ENCODE peak calls at places on chromosomes 13 and 19, in four cellular contexts. Z, B, L and D are unnamed samples.

GRCh38 chr13:27926644-27927434 is 7.0 kb downstream of the PDX1 start:
- DNase-seq in L (no peak), Z (no peak), B (no peak), D (peak)

GRCh38 chr13:78524936-78525335 is 78.4 kb downstream of the POU4F1 start:
- DNase-seq in L (no peak), B (no peak), Z (no peak), D (no peak)

GRCh38 chr13:65236841-65237418 is 1993.2 kb downstream of the PCDH9 start:
- DNase-seq in L (no peak), Z (no peak), B (no peak), D (peak)

GRCh38 chr13:113874177-113874576 is 10.3 kb upstream of the GAS6 start:
- DNase-seq in B (no peak), Z (no peak), L (no peak), D (no peak)

GRCh38 chr19:18470787-18471186 is 32.9 kb upstream of the ISYNA1 start:
- DNase-seq in L (no peak), B (no peak), Z (no peak), D (no peak)

GRCh38 chr19:6060600-6061391 is 49.5 kb downstream of the RFX2 start:
- DNase-seq in Z (no peak), B (peak), L (no peak), D (no peak)

GRCh38 chr13:42497798-42498197 is 76.2 kb upstream of the TNFSF11 start:
- DNase-seq in B (no peak), L (no peak), Z (no peak), D (no peak)

GRCh38 chr13:50701469-50701868 is 142.0 kb downstream of the DLEU7 start:
- DNase-seq in B (no peak), L (no peak), Z (no peak), D (no peak)

GRCh38 chr19:1619703-1620102 is 14.4 kb upstream of the UQCR11 start:
- DNase-seq in L (no peak), Z (no peak), B (no peak), D (no peak)

GRCh38 chr19:57830071-57830602 is at the start of gene ZNF587B:
- DNase-seq in B (peak), L (peak), Z (no peak), D (peak)

GRCh38 chr19:16946951-16947940 is 58.4 kb downstream of the F2RL3 start:
- DNase-seq in B (no peak), L (no peak), Z (no peak), D (no peak)

GRCh38 chr13:40626977-40627376 is 39.5 kb downstream of the FOXO1 start:
- DNase-seq in B (no peak), Z (no peak), L (peak), D (no peak)

GRCh38 chr13:113537205-113537604 is 46.7 kb upstream of the DCUN1D2 start:
- DNase-seq in Z (no peak), L (no peak), B (no peak), D (no peak)

GRCh38 chr13:73467103-73467502 is 408.3 kb downstream of the KLF5 start:
- DNase-seq in L (no peak), Z (no peak), B (no peak), D (no peak)

GRCh38 chr13:75153386-75153785 is 328.6 kb downstream of the TBC1D4 start:
- DNase-seq in Z (no peak), L (no peak), B (no peak), D (no peak)

GRCh38 chr19:42053037-42053935 is 16.7 kb downstream of the GRIK5 start:
- DNase-seq in L (no peak), Z (no peak), B (no peak), D (no peak)

GRCh38 chr13:106513025-106513424 is 22.4 kb downstream of the EFNB2 start:
- DNase-seq in Z (no peak), L (no peak), B (no peak), D (no peak)

GRCh38 chr13:50080856-50081105 is 65.5 kb downstream of the KCNRG start:
- DNase-seq in B (no peak), Z (no peak), L (no peak), D (no peak)

GRCh38 chr13:82214341-82214740 is 1667.9 kb downstream of the SLITRK1 start:
- DNase-seq in B (no peak), L (no peak), Z (no peak), D (no peak)

GRCh38 chr19:7360393-7360984 is 11.8 kb downstream of the ARHGEF18 start:
- DNase-seq in L (no peak), B (no peak), Z (no peak), D (no peak)

GRCh38 chr19:32599736-32600157 is 18.8 kb downstream of the PDCD5 start:
- DNase-seq in L (peak), B (peak), Z (peak), D (no peak)

DNA sequence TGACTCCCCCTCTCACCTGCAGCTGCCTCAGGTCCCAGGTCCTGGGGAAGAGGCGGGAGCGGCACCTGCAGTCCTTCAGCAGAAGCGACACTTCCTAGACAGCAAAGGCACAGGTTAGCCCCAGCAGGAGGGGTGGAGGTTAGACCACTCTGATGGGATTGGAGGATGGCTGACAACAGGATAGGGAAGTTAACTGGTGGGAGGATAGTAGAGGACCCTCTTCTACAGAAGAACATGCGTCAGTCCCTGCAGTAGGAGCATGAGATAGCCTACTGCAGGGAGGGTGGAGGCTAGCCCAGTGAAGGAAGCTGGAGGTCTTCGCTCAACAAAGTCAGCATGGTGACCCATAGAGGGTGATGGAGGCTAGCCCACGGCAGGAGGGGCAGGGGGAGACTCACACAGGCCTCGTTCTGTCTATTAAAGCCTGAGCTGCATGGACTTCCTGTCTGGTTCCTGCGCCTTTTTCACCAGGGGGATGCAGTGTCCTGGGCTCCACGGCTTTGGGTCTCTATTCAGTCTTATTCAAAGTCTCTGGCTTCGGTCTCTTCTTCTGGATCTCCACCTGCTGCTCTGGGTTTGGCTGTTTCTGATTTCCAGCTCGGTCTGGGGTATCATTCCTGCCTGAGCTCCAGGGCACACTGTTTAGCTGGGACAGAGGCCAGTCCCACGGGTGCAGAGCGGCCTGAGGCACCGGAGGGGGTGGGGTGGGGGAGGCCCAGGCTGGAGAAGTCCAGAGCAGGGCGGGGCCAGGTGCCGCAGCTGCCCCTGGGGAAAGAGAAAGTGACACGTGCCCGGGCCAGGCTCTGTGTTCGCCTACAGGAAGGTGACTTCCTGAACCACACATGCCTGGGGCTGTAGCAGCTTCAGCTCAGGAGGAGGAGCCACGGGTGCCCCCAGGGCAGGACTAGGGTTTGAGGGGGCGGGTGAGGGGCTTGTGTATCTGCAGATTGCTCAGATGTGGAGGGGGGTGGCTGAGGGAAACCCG is 7.3 kb downstream of the IFNL3 start:
- DNase-seq in Z (no peak), B (peak), L (peak), D (peak)
- TF ChIP-seq NR3C1 in Z (no peak), B (no peak), L (no peak), D (no peak)

DNA sequence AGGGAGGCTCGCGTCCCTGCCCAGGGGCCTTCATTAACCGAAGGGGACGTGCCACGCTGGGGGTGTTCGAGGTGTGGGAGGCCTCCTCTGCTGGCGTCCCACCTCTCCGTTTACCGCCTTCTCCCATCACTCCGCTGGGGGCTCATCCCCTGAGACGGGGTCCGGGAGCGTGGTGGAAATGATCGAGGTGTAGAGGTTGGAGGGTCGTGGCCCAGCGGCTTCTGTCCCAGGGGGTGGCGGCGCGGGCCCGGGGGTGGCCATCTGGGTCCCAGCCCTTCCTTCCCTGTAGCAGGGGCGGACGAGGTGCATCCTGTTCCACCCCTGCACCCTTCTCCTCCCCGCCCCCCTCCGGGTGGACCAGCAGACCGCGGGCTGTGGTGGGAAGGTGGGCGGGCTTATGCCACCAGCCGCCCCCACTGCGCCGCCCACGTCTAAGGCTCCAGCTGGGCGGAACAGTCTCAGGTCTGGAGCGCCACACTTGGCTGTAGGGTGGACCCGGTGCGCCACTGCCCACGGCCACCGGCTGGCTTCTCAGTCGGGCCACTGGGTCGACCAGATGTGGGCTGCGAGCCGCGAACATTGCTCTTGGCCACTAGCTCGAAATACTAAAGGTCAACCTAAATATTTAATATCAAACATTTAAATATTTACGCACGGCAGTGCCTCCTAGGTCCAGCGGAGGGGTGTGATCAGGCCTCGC is 69.5 kb downstream of the ZNF723 start:
- DNase-seq in L (no peak), B (no peak), Z (no peak), D (no peak)
- TF ChIP-seq NR3C1 in L (no peak), B (no peak), Z (no peak), D (no peak)

GRCh38 chr19:3296446-3296845 is 69.9 kb upstream of the NFIC start:
- DNase-seq in L (no peak), Z (no peak), B (no peak), D (no peak)
- TF ChIP-seq NR3C1 in L (no peak), Z (no peak), B (no peak), D (no peak)

DNA sequence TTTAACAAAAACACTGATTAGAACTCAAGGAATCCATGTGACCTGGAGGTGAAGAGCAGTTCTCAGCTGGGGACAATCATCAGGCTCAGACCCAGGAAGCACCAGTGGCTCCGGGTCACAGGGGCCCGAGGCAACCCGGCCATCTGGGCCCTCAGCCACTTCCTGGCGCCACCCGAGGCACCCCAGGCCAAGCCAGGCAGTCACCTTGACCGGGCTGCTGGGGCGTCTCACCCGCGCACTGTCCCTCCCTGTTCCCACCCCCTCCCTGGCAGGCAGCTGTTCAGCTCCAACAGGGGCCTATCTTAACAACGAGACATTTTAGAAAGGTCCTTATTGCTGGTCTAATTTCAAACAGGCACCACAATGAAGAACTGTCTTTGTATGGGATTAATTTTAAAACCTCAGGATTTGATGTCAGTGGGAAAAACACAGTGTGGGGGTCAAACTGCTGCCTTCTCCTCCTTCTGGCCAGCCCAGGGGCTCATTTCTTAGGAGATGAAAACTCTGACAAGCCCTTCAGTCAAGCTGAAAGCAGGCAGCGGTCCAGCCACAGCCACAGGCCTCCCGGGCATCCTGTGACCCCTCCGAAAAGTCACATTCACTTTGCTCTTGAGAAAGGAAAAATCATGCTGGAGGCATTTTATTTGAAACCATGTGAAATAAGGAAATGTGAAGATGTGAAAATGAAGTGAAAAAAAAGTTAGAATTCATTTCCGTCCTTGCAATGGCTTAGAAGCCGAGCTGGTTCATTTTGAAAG is 83.3 kb downstream of the KCTD15 start:
- DNase-seq in Z (no peak), L (no peak), B (no peak), D (peak)
- TF ChIP-seq NR3C1 in Z (no peak), L (no peak), B (no peak), D (no peak)

GRCh38 chr13:91776650-91777193 is 378.3 kb downstream of the GPC5 start:
- DNase-seq in B (no peak), Z (no peak), L (no peak), D (no peak)

GRCh38 chr13:91768746-91769145 is 370.3 kb downstream of the GPC5 start:
- DNase-seq in Z (no peak), L (no peak), B (no peak), D (no peak)

GRCh38 chr13:91771229-91771628 is 372.8 kb downstream of the GPC5 start:
- DNase-seq in L (no peak), Z (no peak), B (no peak), D (no peak)

GRCh38 chr13:91778123-91778522 is 379.7 kb downstream of the GPC5 start:
- DNase-seq in Z (no peak), B (no peak), L (no peak), D (no peak)

GRCh38 chr13:91774397-91774796 is 376.0 kb downstream of the GPC5 start:
- DNase-seq in B (no peak), L (no peak), Z (no peak), D (no peak)
- TF ChIP-seq NR3C1 in B (no peak), L (no peak), Z (no peak), D (no peak)

GRCh38 chr19:4061178-4061682 is 5.5 kb downstream of the ZBTB7A start:
- DNase-seq in L (peak), Z (no peak), B (peak), D (no peak)
- TF ChIP-seq NR3C1 in L (no peak), Z (no peak), B (no peak), D (no peak)

GRCh38 chr13:53074119-53074518 is 45.5 kb downstream of the OLFM4 start:
- DNase-seq in Z (no peak), L (no peak), B (no peak), D (no peak)

GRCh38 chr13:53069800-53070199 is 41.2 kb downstream of the OLFM4 start:
- DNase-seq in L (no peak), B (no peak), Z (no peak), D (no peak)

GRCh38 chr13:53073711-53074110 is 45.1 kb downstream of the OLFM4 start:
- DNase-seq in L (no peak), B (no peak), Z (no peak), D (no peak)

DNA sequence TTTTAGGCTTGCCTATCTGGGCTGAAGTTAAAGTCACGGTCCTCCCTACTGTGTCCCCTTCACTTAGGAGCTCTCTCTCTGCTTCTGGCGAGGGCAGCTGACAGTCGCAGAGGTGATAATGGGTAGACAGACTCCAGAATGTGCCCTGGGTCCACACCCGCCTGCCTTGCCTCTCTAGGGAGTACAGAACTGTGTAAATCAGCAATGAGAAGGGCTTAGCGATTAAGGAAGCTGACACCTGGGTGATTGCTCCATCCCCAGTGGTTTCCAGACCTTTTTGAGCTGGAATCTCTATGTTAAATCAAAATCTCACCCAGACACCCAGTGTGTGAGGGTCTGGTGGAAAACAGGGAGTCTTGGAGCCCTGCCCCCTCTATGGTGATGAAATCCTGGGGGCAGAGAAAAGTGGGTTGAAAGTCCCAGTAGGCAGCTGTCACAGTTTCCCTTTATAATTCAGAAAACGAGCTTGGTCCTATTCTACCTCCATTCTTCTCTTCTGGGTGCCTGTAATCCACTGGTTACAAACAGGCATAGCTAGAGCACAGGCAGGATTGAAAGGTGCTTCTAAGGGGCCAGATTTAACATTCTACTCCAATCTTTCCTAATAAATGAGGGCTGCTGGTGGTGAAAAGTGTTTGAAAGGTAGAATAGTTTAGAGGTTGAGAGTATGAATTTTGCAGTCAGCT is 46.9 kb downstream of the OLFM4 start:
- DNase-seq in B (no peak), L (no peak), Z (no peak), D (no peak)
- TF ChIP-seq NR3C1 in B (no peak), L (no peak), Z (no peak), D (no peak)

GRCh38 chr19:43462383-43462782 is 3.0 kb downstream of the LYPD3 start:
- DNase-seq in L (no peak), B (no peak), Z (no peak), D (no peak)

GRCh38 chr19:43455321-43456113 is 9.9 kb downstream of the LYPD3 start:
- DNase-seq in Z (no peak), B (no peak), L (no peak), D (no peak)

GRCh38 chr19:43460362-43461016 is 4.9 kb downstream of the LYPD3 start:
- DNase-seq in B (no peak), L (peak), Z (no peak), D (no peak)

GRCh38 chr19:43461303-43461702 is 4.1 kb downstream of the LYPD3 start:
- DNase-seq in L (no peak), Z (no peak), B (no peak), D (no peak)

GRCh38 chr19:43457809-43458208 is 7.6 kb downstream of the LYPD3 start:
- DNase-seq in B (no peak), Z (no peak), L (no peak), D (no peak)
- TF ChIP-seq NR3C1 in B (no peak), Z (no peak), L (no peak), D (no peak)

GRCh38 chr13:76641056-76641455 is 245.1 kb downstream of the KCTD12 start:
- DNase-seq in L (no peak), Z (no peak), B (no peak), D (no peak)
- TF ChIP-seq NR3C1 in L (no peak), Z (no peak), B (no peak), D (no peak)

GRCh38 chr19:4088065-4088679 is 21.5 kb upstream of the ZBTB7A start:
- DNase-seq in Z (no peak), L (no peak), B (no peak), D (no peak)
- TF ChIP-seq NR3C1 in Z (no peak), L (no peak), B (no peak), D (no peak)